ENCODE peak calls at places on chromosome 9, in six cellular contexts. K is CD8-positive, alpha-beta memory T cell; F is stomach; W is heart right ventricle; C is BE2C; L is K562. G is an unnamed sample.

GRCh38 chr9:38066907-38067610 is 2.0 kb downstream of the SHB start:
- DNase-seq in K (peak), F (peak), W (peak), C (no peak), L (no peak), G (no peak)

GRCh38 chr9:125744616-125745387 is 2.4 kb upstream of the PBX3 start:
- DNase-seq in K (no peak), F (no peak), W (no peak), C (no peak), L (no peak), G (peak)

GRCh38 chr9:131862261-131862660 is 122.4 kb upstream of the RAPGEF1 start:
- DNase-seq in K (no peak), F (no peak), W (no peak), C (no peak), L (no peak), G (no peak)

GRCh38 chr9:124260769-124261603 is 3.2 kb downstream of the NEK6 start:
- DNase-seq in K (no peak), F (peak), W (no peak), C (no peak), L (no peak), G (no peak)

GRCh38 chr9:100222674-100223073 is 123.6 kb downstream of the INVS start:
- DNase-seq in K (no peak), F (no peak), W (no peak), C (no peak), L (no peak), G (peak)

GRCh38 chr9:11749396-11749795 is 943.8 kb upstream of the TYRP1 start:
- DNase-seq in K (no peak), F (no peak), W (no peak), C (no peak), L (no peak), G (no peak)

GRCh38 chr9:119052339-119053030 is 316.8 kb downstream of the BRINP1 start:
- DNase-seq in K (no peak), F (no peak), W (peak), C (no peak), L (no peak), G (no peak)

GRCh38 chr9:114588150-114588663 is 638 bp downstream of the ATP6V1G1 start:
- DNase-seq in K (no peak), F (no peak), W (no peak), C (no peak), L (no peak), G (peak)

GRCh38 chr9:36876056-36876455 is 158.0 kb downstream of the PAX5 start:
- DNase-seq in K (no peak), F (no peak), W (no peak), C (no peak), L (no peak), G (no peak)

GRCh38 chr9:32939576-32939975 is 61.9 kb downstream of the APTX start:
- DNase-seq in K (no peak), F (no peak), W (no peak), C (no peak), L (no peak), G (no peak)

GRCh38 chr9:13186091-13186490 is 93.4 kb downstream of the MPDZ start:
- DNase-seq in K (no peak), F (no peak), W (no peak), C (no peak), L (no peak), G (no peak)

GRCh38 chr9:16266648-16267276 is 603.7 kb downstream of the BNC2 start:
- DNase-seq in K (no peak), F (no peak), W (no peak), C (peak), L (peak), G (no peak)

GRCh38 chr9:23812673-23813072 is 13.4 kb downstream of the ELAVL2 start:
- DNase-seq in K (no peak), F (no peak), W (no peak), C (no peak), L (no peak), G (no peak)

GRCh38 chr9:93946338-93946712 is 8.8 kb downstream of the BARX1 start:
- DNase-seq in K (no peak), F (no peak), W (no peak), C (no peak), L (no peak), G (no peak)
- H3K4me3 ChIP-seq in K (no peak), F (peak), W (peak), C (no peak), L (no peak), G (no peak)

DNA sequence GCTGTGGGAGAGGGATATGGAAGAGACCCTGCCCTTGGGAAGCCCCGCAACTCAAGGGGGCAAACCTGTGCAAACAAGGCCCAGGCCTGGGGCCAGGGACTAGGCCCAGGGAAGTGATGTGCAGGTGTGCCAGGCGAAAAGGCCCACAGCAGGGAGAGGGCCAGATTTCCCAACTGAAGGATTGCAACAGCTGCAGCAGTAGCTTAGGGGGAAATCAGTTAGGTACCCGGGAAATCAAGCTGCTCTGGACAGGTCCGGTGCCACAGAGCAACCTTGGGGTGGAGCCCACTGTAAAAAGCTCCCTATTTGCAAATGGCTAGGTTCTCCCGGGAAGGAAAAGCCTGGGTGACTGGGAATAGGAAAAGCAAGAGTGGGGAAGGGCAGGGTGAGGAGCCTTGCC is 10.4 kb downstream of the GRIN1 start:
- DNase-seq in K (no peak), F (no peak), W (no peak), C (peak), L (no peak), G (no peak)
- H3K4me3 ChIP-seq in K (no peak), F (no peak), W (no peak), C (no peak), L (no peak), G (no peak)

GRCh38 chr9:97635026-97635425 is 1.4 kb downstream of the NCBP1 start:
- DNase-seq in K (no peak), F (no peak), W (no peak), C (no peak), L (no peak), G (no peak)
- H3K4me3 ChIP-seq in K (peak), F (peak), W (peak), C (peak), L (peak), G (no peak)

GRCh38 chr9:9791621-9792020 is 821.2 kb downstream of the PTPRD start:
- DNase-seq in K (no peak), F (no peak), W (no peak), C (no peak), L (no peak), G (peak)

GRCh38 chr9:9792144-9792857 is 820.5 kb downstream of the PTPRD start:
- DNase-seq in K (no peak), F (no peak), W (no peak), C (no peak), L (no peak), G (no peak)

DNA sequence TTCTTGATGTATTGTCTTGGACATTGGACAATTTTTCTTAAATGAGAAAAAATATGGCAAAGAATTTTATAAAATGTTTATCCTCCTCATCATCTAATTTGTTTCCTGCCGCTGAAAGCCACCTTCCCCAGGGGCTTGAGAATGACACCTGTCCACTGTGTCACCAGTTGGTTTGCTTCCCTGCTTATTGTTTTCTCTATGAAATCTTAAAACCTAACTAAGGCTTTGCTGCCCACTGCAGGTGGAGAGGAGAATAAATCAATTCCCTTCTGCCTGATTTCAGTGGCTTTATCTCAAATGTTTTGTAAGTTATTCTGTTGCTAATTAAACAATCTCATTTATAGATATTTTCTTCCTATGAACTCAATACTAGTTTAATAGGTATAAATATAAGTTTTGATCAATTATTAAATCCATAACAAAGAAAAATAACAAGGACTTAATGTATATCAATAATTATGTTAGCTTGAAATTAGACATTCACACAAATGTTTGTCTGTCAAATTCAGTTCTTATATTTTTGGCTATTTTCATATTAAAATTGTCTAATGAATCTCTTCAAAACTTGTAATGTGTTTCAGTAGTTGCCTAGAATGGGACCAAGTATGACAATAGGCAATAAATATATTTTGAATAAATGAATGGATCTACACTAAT is 822.5 kb downstream of the PTPRD start:
- DNase-seq in K (no peak), F (no peak), W (no peak), C (peak), L (no peak), G (peak)
- H3K4me3 ChIP-seq in K (no peak), F (no peak), W (no peak), C (no peak), L (no peak), G (no peak)

DNA sequence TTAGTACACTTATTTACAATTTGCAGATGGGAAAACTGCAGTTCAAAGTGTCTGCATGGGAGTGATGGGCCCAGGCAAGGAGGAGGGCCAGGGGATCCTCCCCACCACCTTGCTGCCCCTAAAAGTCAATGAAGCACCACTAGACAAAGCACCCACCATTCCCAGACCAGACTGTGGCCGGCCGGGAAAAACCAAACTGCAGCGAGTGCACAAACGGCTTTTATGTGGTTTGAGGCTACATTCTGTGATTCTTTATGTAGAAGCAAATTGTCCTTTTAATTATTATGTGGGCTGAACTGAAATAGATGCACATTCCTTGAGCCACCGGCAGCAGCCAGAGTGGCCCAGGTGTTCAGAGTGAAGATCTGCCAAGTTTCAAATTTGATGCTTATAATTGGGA is 585.3 kb upstream of the KLF4 start:
- DNase-seq in K (no peak), F (no peak), W (no peak), C (no peak), L (no peak), G (no peak)
- H3K4me3 ChIP-seq in K (no peak), F (no peak), W (no peak), C (no peak), L (no peak), G (no peak)

GRCh38 chr9:34520505-34521385 is 2.0 kb downstream of the ENHO start:
- DNase-seq in K (no peak), F (no peak), W (no peak), C (no peak), L (no peak), G (no peak)

GRCh38 chr9:34522091-34522887 is 501 bp downstream of the ENHO start:
- DNase-seq in K (no peak), F (no peak), W (no peak), C (no peak), L (no peak), G (no peak)

GRCh38 chr9:34524349-34524748 is 1.6 kb upstream of the ENHO start:
- DNase-seq in K (no peak), F (no peak), W (no peak), C (no peak), L (no peak), G (no peak)

GRCh38 chr9:34521406-34522045 is 1.3 kb downstream of the ENHO start:
- DNase-seq in K (no peak), F (no peak), W (no peak), C (no peak), L (no peak), G (no peak)

GRCh38 chr9:34522971-34523797 is at the start of gene ENHO:
- DNase-seq in K (peak), F (peak), W (peak), C (peak), L (peak), G (peak)
- H3K4me3 ChIP-seq in K (peak), F (peak), W (peak), C (peak), L (no peak), G (peak)

GRCh38 chr9:121371495-121371911 is 1.5 kb upstream of the STOM start:
- DNase-seq in K (no peak), F (no peak), W (no peak), C (peak), L (no peak), G (no peak)

GRCh38 chr9:121372563-121373400 is 2.7 kb upstream of the STOM start:
- DNase-seq in K (no peak), F (peak), W (no peak), C (no peak), L (peak), G (no peak)

GRCh38 chr9:121372239-121372562 is 2.2 kb upstream of the STOM start:
- DNase-seq in K (no peak), F (no peak), W (no peak), C (no peak), L (no peak), G (no peak)

GRCh38 chr9:121376214-121376830 is 6.3 kb upstream of the STOM start:
- DNase-seq in K (peak), F (no peak), W (no peak), C (no peak), L (no peak), G (peak)

DNA sequence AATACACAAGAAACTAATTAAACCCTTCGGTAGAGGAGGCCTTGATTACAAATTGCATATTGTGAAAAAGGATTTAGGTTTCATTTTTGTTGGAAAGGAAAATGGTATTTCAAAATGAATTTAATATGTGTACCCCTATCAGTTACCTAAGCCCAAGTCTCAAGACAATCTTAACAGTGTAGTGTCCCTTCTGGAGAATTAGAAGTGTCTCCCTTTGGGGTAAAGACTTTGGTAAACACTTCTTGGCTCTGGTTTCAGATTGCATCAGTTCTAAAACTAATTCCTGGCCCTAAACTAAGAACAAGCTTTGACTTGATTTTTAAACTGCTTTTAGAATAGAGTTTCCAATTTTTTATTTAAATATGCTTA is 3.3 kb upstream of the STOM start:
- DNase-seq in K (no peak), F (no peak), W (no peak), C (no peak), L (no peak), G (no peak)
- H3K4me3 ChIP-seq in K (no peak), F (peak), W (no peak), C (no peak), L (no peak), G (no peak)

GRCh38 chr9:134642385-134643181 is 980 bp downstream of the COL5A1 start:
- DNase-seq in K (no peak), F (peak), W (peak), C (peak), L (no peak), G (peak)

GRCh38 chr9:134641173-134641985 is at the start of gene COL5A1:
- DNase-seq in K (peak), F (peak), W (peak), C (peak), L (peak), G (peak)

GRCh38 chr9:134641989-134642384 is 384 bp downstream of the COL5A1 start:
- DNase-seq in K (no peak), F (no peak), W (no peak), C (no peak), L (no peak), G (peak)

GRCh38 chr9:134639994-134640393 is 1.6 kb upstream of the COL5A1 start:
- DNase-seq in K (no peak), F (no peak), W (no peak), C (no peak), L (no peak), G (no peak)

DNA sequence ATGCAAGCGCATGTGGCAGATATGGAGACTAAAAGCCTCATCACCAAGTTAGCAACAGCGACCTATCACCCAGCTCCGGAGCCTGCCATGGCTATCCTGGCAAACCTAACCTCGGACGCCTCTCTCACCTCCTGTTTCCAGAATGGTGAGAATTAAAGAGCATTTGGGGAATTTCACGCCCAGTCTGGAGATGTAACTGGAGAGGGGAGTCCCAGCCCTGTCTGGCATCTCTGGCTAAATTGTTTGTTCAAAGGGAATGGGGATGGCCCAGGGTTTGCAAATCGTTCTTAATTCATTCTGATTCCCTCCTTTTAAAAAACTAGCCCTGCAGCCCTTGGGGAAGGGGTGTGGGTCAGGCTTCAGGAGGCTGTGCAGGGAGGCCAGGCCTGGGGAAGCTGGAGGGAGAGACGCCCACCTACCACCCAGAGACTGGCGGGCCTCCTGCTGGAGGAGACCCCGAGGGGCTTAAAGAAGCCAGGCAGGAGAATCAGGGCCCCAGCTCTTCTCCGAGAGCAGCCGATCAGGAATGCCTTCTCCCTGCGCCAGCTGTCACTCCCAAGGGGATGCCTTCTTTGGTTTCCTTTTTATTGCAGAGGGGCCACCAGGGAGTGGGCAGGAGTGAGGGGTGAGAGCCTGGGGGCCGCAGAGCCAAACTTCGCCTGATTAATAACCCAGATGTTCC is 971 bp upstream of the COL5A1 start:
- DNase-seq in K (no peak), F (no peak), W (no peak), C (no peak), L (no peak), G (no peak)
- H3K4me3 ChIP-seq in K (no peak), F (peak), W (peak), C (peak), L (no peak), G (peak)

G was measured in cardiac muscle cell.